ENCODE peak calls at places on chromosomes 1 and 21, in nine cellular contexts. One of them, this sample, is unnamed.

GRCh38 chr1:119947468-119947867 is 51.2 kb upstream of the ADAM30 start:
- DNase-seq in activated B cell treated with CpG ODN at 0.5 μM for 24 hours: no peak
- DNase-seq in A549: no peak
- DNase-seq in OCI-LY7: no peak
- DNase-seq in WTC11: no peak
- DNase-seq in AG04449: peak; percentile 73
- DNase-seq in Calu3: no peak
- DNase-seq in GM20000: no peak
- DNase-seq in suprapubic skin: no peak
- DNase-seq in this sample: no peak

GRCh38 chr21:35428041-35428400 is 378.9 kb upstream of the RUNX1 start:
- DNase-seq in activated B cell treated with CpG ODN at 0.5 μM for 24 hours: no peak
- DNase-seq in A549: no peak
- DNase-seq in OCI-LY7: no peak
- DNase-seq in WTC11: no peak
- DNase-seq in AG04449: no peak
- DNase-seq in Calu3: no peak
- DNase-seq in GM20000: no peak
- DNase-seq in suprapubic skin: no peak
- DNase-seq in this sample: no peak

GRCh38 chr1:185816460-185816859 is 82.3 kb downstream of the HMCN1 start:
- DNase-seq in activated B cell treated with CpG ODN at 0.5 μM for 24 hours: no peak
- DNase-seq in A549: no peak
- DNase-seq in OCI-LY7: no peak
- DNase-seq in WTC11: no peak
- DNase-seq in AG04449: peak; percentile 50
- DNase-seq in Calu3: no peak
- DNase-seq in GM20000: no peak
- DNase-seq in suprapubic skin: no peak
- DNase-seq in this sample: no peak

GRCh38 chr21:34688145-34688544 is 19.4 kb downstream of the CLIC6 start:
- DNase-seq in activated B cell treated with CpG ODN at 0.5 μM for 24 hours: no peak
- DNase-seq in A549: peak; percentile 18
- DNase-seq in OCI-LY7: peak; percentile 34
- DNase-seq in WTC11: no peak
- DNase-seq in AG04449: no peak
- DNase-seq in Calu3: no peak
- DNase-seq in GM20000: no peak
- DNase-seq in suprapubic skin: no peak
- DNase-seq in this sample: no peak

GRCh38 chr21:44261675-44262295 is at the start of gene DNMT3L:
- DNase-seq in activated B cell treated with CpG ODN at 0.5 μM for 24 hours: no peak
- DNase-seq in A549: no peak
- DNase-seq in OCI-LY7: no peak
- DNase-seq in WTC11: no peak
- DNase-seq in AG04449: no peak
- DNase-seq in Calu3: no peak
- DNase-seq in GM20000: no peak
- DNase-seq in suprapubic skin: no peak
- DNase-seq in this sample: no peak

GRCh38 chr1:241225741-241226140 is 131.3 kb downstream of the RGS7 start:
- DNase-seq in activated B cell treated with CpG ODN at 0.5 μM for 24 hours: no peak
- DNase-seq in A549: no peak
- DNase-seq in OCI-LY7: no peak
- DNase-seq in WTC11: no peak
- DNase-seq in AG04449: no peak
- DNase-seq in Calu3: no peak
- DNase-seq in GM20000: no peak
- DNase-seq in suprapubic skin: no peak
- DNase-seq in this sample: no peak

GRCh38 chr1:4797429-4797828 is 143.0 kb downstream of the AJAP1 start:
- DNase-seq in activated B cell treated with CpG ODN at 0.5 μM for 24 hours: no peak
- DNase-seq in A549: no peak
- DNase-seq in OCI-LY7: no peak
- DNase-seq in WTC11: no peak
- DNase-seq in AG04449: no peak
- DNase-seq in Calu3: no peak
- DNase-seq in GM20000: no peak
- DNase-seq in suprapubic skin: no peak
- DNase-seq in this sample: no peak

GRCh38 chr1:36372617-36373016 is 13.1 kb downstream of the STK40 start:
- DNase-seq in activated B cell treated with CpG ODN at 0.5 μM for 24 hours: no peak
- DNase-seq in A549: no peak
- DNase-seq in OCI-LY7: no peak
- DNase-seq in WTC11: no peak
- DNase-seq in AG04449: no peak
- DNase-seq in Calu3: no peak
- DNase-seq in GM20000: no peak
- DNase-seq in suprapubic skin: no peak
- DNase-seq in this sample: no peak

GRCh38 chr1:183460596-183460995 is 11.7 kb upstream of the SMG7 start:
- DNase-seq in activated B cell treated with CpG ODN at 0.5 μM for 24 hours: no peak
- DNase-seq in A549: no peak
- DNase-seq in OCI-LY7: no peak
- DNase-seq in WTC11: no peak
- DNase-seq in AG04449: no peak
- DNase-seq in Calu3: no peak
- DNase-seq in GM20000: no peak
- DNase-seq in suprapubic skin: no peak
- DNase-seq in this sample: no peak

GRCh38 chr1:61741682-61742619 is at the start of gene PATJ:
- DNase-seq in activated B cell treated with CpG ODN at 0.5 μM for 24 hours: peak; percentile 64
- DNase-seq in A549: peak; percentile 52
- DNase-seq in OCI-LY7: peak; percentile 51
- DNase-seq in WTC11: peak; percentile 81
- DNase-seq in AG04449: no peak
- DNase-seq in Calu3: peak; percentile 90
- DNase-seq in GM20000: peak; percentile 91
- DNase-seq in suprapubic skin: peak; percentile 87
- DNase-seq in this sample: peak; percentile 66

GRCh38 chr1:36238433-36238832 is 14.2 kb downstream of the THRAP3 start:
- DNase-seq in activated B cell treated with CpG ODN at 0.5 μM for 24 hours: no peak
- DNase-seq in A549: no peak
- DNase-seq in OCI-LY7: no peak
- DNase-seq in WTC11: no peak
- DNase-seq in AG04449: no peak
- DNase-seq in Calu3: no peak
- DNase-seq in GM20000: no peak
- DNase-seq in suprapubic skin: no peak
- DNase-seq in this sample: no peak

GRCh38 chr1:26854953-26855352 is 8.0 kb upstream of the SFN start:
- DNase-seq in activated B cell treated with CpG ODN at 0.5 μM for 24 hours: no peak
- DNase-seq in A549: no peak
- DNase-seq in OCI-LY7: no peak
- DNase-seq in WTC11: no peak
- DNase-seq in AG04449: no peak
- DNase-seq in Calu3: no peak
- DNase-seq in GM20000: no peak
- DNase-seq in suprapubic skin: no peak
- DNase-seq in this sample: no peak

GRCh38 chr1:94322696-94323095 is 85.3 kb upstream of the ARHGAP29 start:
- DNase-seq in activated B cell treated with CpG ODN at 0.5 μM for 24 hours: no peak
- DNase-seq in A549: peak; percentile 85
- DNase-seq in OCI-LY7: no peak
- DNase-seq in WTC11: no peak
- DNase-seq in AG04449: no peak
- DNase-seq in Calu3: peak; percentile 58
- DNase-seq in GM20000: no peak
- DNase-seq in suprapubic skin: no peak
- DNase-seq in this sample: no peak

GRCh38 chr1:234844479-234845031 is 234.6 kb upstream of the IRF2BP2 start:
- DNase-seq in activated B cell treated with CpG ODN at 0.5 μM for 24 hours: no peak
- DNase-seq in A549: no peak
- DNase-seq in OCI-LY7: peak; percentile 71
- DNase-seq in WTC11: no peak
- DNase-seq in AG04449: no peak
- DNase-seq in Calu3: no peak
- DNase-seq in GM20000: no peak
- DNase-seq in suprapubic skin: no peak
- DNase-seq in this sample: no peak

GRCh38 chr1:12327566-12327965 is 97.7 kb downstream of the VPS13D start:
- DNase-seq in activated B cell treated with CpG ODN at 0.5 μM for 24 hours: no peak
- DNase-seq in A549: no peak
- DNase-seq in OCI-LY7: no peak
- DNase-seq in WTC11: no peak
- DNase-seq in AG04449: no peak
- DNase-seq in Calu3: no peak
- DNase-seq in GM20000: no peak
- DNase-seq in suprapubic skin: no peak
- DNase-seq in this sample: no peak

GRCh38 chr1:80155371-80155770 is 1148.8 kb upstream of the ADGRL4 start:
- DNase-seq in activated B cell treated with CpG ODN at 0.5 μM for 24 hours: no peak
- DNase-seq in A549: peak; percentile 11
- DNase-seq in OCI-LY7: peak; percentile 3
- DNase-seq in WTC11: no peak
- DNase-seq in AG04449: no peak
- DNase-seq in Calu3: peak; percentile 6
- DNase-seq in GM20000: no peak
- DNase-seq in suprapubic skin: no peak
- DNase-seq in this sample: no peak
- TF ChIP-seq CTCF in activated B cell treated with CpG ODN at 0.5 μM for 24 hours: no peak
- TF ChIP-seq CTCF in A549: no peak
- TF ChIP-seq CTCF in OCI-LY7: peak; percentile 17
- TF ChIP-seq CTCF in WTC11: no peak
- TF ChIP-seq CTCF in AG04449: no peak
- TF ChIP-seq CTCF in Calu3: no peak
- TF ChIP-seq CTCF in GM20000: no peak
- TF ChIP-seq CTCF in suprapubic skin: no peak
- TF ChIP-seq CTCF in this sample: no peak

GRCh38 chr1:14803002-14803789 is 204.7 kb downstream of the KAZN start:
- DNase-seq in activated B cell treated with CpG ODN at 0.5 μM for 24 hours: no peak
- DNase-seq in A549: no peak
- DNase-seq in OCI-LY7: no peak
- DNase-seq in WTC11: no peak
- DNase-seq in AG04449: no peak
- DNase-seq in Calu3: no peak
- DNase-seq in GM20000: no peak
- DNase-seq in suprapubic skin: no peak
- DNase-seq in this sample: no peak

GRCh38 chr1:14808768-14809167 is 210.3 kb downstream of the KAZN start:
- DNase-seq in activated B cell treated with CpG ODN at 0.5 μM for 24 hours: no peak
- DNase-seq in A549: no peak
- DNase-seq in OCI-LY7: no peak
- DNase-seq in WTC11: no peak
- DNase-seq in AG04449: no peak
- DNase-seq in Calu3: no peak
- DNase-seq in GM20000: no peak
- DNase-seq in suprapubic skin: no peak
- DNase-seq in this sample: no peak

GRCh38 chr1:14806772-14807171 is 208.3 kb downstream of the KAZN start:
- DNase-seq in activated B cell treated with CpG ODN at 0.5 μM for 24 hours: no peak
- DNase-seq in A549: no peak
- DNase-seq in OCI-LY7: no peak
- DNase-seq in WTC11: no peak
- DNase-seq in AG04449: no peak
- DNase-seq in Calu3: no peak
- DNase-seq in GM20000: no peak
- DNase-seq in suprapubic skin: no peak
- DNase-seq in this sample: no peak

GRCh38 chr1:14800500-14801069 is 202.1 kb downstream of the KAZN start:
- DNase-seq in activated B cell treated with CpG ODN at 0.5 μM for 24 hours: no peak
- DNase-seq in A549: no peak
- DNase-seq in OCI-LY7: no peak
- DNase-seq in WTC11: no peak
- DNase-seq in AG04449: no peak
- DNase-seq in Calu3: no peak
- DNase-seq in GM20000: no peak
- DNase-seq in suprapubic skin: no peak
- DNase-seq in this sample: no peak

DNA sequence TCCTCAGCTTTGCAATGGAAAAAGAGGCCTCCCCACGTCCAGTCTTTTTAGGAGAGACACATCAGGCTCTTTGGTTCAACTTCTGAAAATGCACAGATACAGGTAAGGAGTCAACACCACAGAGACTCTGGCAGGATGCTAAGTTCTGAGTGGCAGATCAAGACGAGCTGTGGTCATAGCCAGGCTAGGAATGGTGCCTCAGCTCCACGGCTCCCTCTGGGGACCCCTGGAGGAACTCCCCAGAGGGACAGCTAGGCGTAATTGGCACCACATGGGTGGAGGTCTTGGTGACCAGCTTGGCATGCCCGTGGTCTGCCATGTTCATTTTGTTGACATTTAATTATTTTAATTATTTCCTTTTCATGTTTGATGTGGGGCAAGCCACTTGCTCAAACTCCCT is 206.1 kb downstream of the KAZN start:
- DNase-seq in activated B cell treated with CpG ODN at 0.5 μM for 24 hours: no peak
- DNase-seq in A549: peak; percentile 9
- DNase-seq in OCI-LY7: peak; percentile 57
- DNase-seq in WTC11: peak; percentile 58
- DNase-seq in AG04449: no peak
- DNase-seq in Calu3: peak; percentile 43
- DNase-seq in GM20000: no peak
- DNase-seq in suprapubic skin: no peak
- DNase-seq in this sample: no peak
- TF ChIP-seq CTCF in activated B cell treated with CpG ODN at 0.5 μM for 24 hours: no peak
- TF ChIP-seq CTCF in A549: no peak
- TF ChIP-seq CTCF in OCI-LY7: peak; percentile 66
- TF ChIP-seq CTCF in WTC11: peak; percentile 56
- TF ChIP-seq CTCF in AG04449: no peak
- TF ChIP-seq CTCF in Calu3: no peak
- TF ChIP-seq CTCF in GM20000: no peak
- TF ChIP-seq CTCF in suprapubic skin: peak; percentile 33
- TF ChIP-seq CTCF in this sample: no peak

DNA sequence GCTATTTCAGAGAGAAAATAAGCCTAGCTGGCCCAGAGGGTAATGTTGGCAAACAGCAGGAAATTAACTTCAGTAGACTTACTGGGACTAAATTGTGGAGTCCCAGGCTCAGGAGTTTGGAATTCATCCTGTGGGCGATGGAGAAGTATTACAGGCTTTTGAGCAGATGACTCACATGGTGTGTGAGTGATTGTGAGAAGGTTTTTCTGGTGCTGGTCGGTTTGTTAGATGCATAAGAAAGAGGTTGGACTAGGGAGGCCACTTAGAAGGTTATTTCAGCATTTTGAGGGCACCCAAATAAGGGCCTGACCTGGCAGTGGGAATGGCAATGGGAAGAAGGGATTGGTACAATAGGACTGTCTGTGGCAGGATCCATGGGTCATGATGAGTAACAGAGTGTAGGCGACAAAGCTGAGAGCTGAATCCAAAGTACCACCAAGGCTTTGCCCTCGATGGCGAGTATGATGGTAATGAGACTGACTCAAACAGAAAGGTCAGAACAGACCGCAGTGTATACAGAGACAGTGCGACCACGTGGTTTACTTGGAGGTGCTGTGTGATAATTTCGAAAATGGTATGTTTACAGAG is 69.2 kb upstream of the KIF26B start:
- DNase-seq in activated B cell treated with CpG ODN at 0.5 μM for 24 hours: no peak
- DNase-seq in A549: peak; percentile 12
- DNase-seq in OCI-LY7: no peak
- DNase-seq in WTC11: no peak
- DNase-seq in AG04449: peak; percentile 92
- DNase-seq in Calu3: no peak
- DNase-seq in GM20000: no peak
- DNase-seq in suprapubic skin: no peak
- DNase-seq in this sample: no peak
- TF ChIP-seq CTCF in activated B cell treated with CpG ODN at 0.5 μM for 24 hours: no peak
- TF ChIP-seq CTCF in A549: no peak
- TF ChIP-seq CTCF in OCI-LY7: no peak
- TF ChIP-seq CTCF in WTC11: no peak
- TF ChIP-seq CTCF in AG04449: peak; percentile 17
- TF ChIP-seq CTCF in Calu3: no peak
- TF ChIP-seq CTCF in GM20000: no peak
- TF ChIP-seq CTCF in suprapubic skin: no peak
- TF ChIP-seq CTCF in this sample: no peak

GRCh38 chr1:29455781-29456180 is 219.5 kb downstream of the PTPRU start:
- DNase-seq in activated B cell treated with CpG ODN at 0.5 μM for 24 hours: no peak
- DNase-seq in A549: no peak
- DNase-seq in OCI-LY7: no peak
- DNase-seq in WTC11: no peak
- DNase-seq in AG04449: no peak
- DNase-seq in Calu3: no peak
- DNase-seq in GM20000: no peak
- DNase-seq in suprapubic skin: peak; percentile 44
- DNase-seq in this sample: no peak
- TF ChIP-seq CTCF in activated B cell treated with CpG ODN at 0.5 μM for 24 hours: no peak
- TF ChIP-seq CTCF in A549: no peak
- TF ChIP-seq CTCF in OCI-LY7: no peak
- TF ChIP-seq CTCF in WTC11: no peak
- TF ChIP-seq CTCF in AG04449: no peak
- TF ChIP-seq CTCF in Calu3: no peak
- TF ChIP-seq CTCF in GM20000: no peak
- TF ChIP-seq CTCF in suprapubic skin: no peak
- TF ChIP-seq CTCF in this sample: no peak